ENCODE peak calls at places on chromosomes 11 and 22, in ten cellular contexts. G, M, C, Y, J, B, S, L, N and Q are unnamed samples.

GRCh38 chr11:26753738-26754504 is 32.1 kb upstream of the SLC5A12 start:
- DNase-seq in G (peak; percentile 30), M (peak; percentile 61), C (no peak), Y (no peak), J (no peak), B (no peak), S (no peak), L (peak; percentile 79), N (no peak), Q (peak; percentile 36)

GRCh38 chr11:75301602-75302345 is 49.7 kb downstream of the ARRB1 start:
- DNase-seq in G (no peak), M (no peak), C (no peak), Y (no peak), J (no peak), B (no peak), S (no peak), L (no peak), N (no peak), Q (no peak)

GRCh38 chr11:2507945-2508749 is 63.3 kb downstream of the KCNQ1 start:
- DNase-seq in G (no peak), M (no peak), C (no peak), Y (no peak), J (no peak), B (no peak), S (no peak), L (no peak), N (no peak), Q (no peak)

GRCh38 chr22:38766076-38766777 is 10.4 kb upstream of the SUN2 start:
- DNase-seq in G (no peak), M (peak; percentile 67), C (no peak), Y (no peak), J (no peak), B (no peak), S (no peak), L (peak; percentile 77), N (peak; percentile 16), Q (peak; percentile 77)

GRCh38 chr11:9574806-9575530 is 1.5 kb downstream of the WEE1 start:
- DNase-seq in G (no peak), M (peak; percentile 85), C (no peak), Y (no peak), J (no peak), B (peak; percentile 9), S (no peak), L (peak; percentile 78), N (no peak), Q (peak; percentile 48)

GRCh38 chr11:134512061-134512460 is 100.0 kb upstream of the B3GAT1 start:
- DNase-seq in G (no peak), M (no peak), C (no peak), Y (no peak), J (no peak), B (no peak), S (no peak), L (no peak), N (no peak), Q (no peak)

GRCh38 chr11:121790435-121790834 is 325.6 kb downstream of the BLID start:
- DNase-seq in G (no peak), M (no peak), C (no peak), Y (no peak), J (no peak), B (no peak), S (no peak), L (no peak), N (no peak), Q (no peak)

GRCh38 chr11:13836666-13837065 is 125.9 kb upstream of the SPON1 start:
- DNase-seq in G (no peak), M (no peak), C (no peak), Y (no peak), J (no peak), B (no peak), S (no peak), L (no peak), N (no peak), Q (no peak)

GRCh38 chr11:65225284-65226102 is 36.3 kb upstream of the POLA2 start:
- DNase-seq in G (no peak), M (peak; percentile 62), C (peak; percentile 69), Y (peak; percentile 63), J (peak; percentile 28), B (peak; percentile 38), S (peak; percentile 40), L (peak; percentile 81), N (peak; percentile 25), Q (peak; percentile 54)

GRCh38 chr22:23268877-23269276 is 88.6 kb downstream of the BCR start:
- DNase-seq in G (no peak), M (no peak), C (peak; percentile 71), Y (peak; percentile 46), J (no peak), B (no peak), S (no peak), L (no peak), N (no peak), Q (no peak)

GRCh38 chr11:35623708-35624168 is 5.5 kb downstream of the FJX1 start:
- DNase-seq in G (no peak), M (peak; percentile 58), C (no peak), Y (no peak), J (no peak), B (no peak), S (no peak), L (no peak), N (no peak), Q (no peak)

GRCh38 chr11:69888671-69889076 is 69.5 kb upstream of the FGF3 start:
- DNase-seq in G (no peak), M (peak; percentile 42), C (peak; percentile 79), Y (peak; percentile 39), J (peak; percentile 54), B (peak; percentile 53), S (peak; percentile 73), L (peak; percentile 83), N (peak; percentile 39), Q (peak; percentile 89)

GRCh38 chr11:67492801-67493547 is 10.1 kb downstream of the AIP start:
- DNase-seq in G (no peak), M (no peak), C (peak; percentile 55), Y (no peak), J (no peak), B (no peak), S (no peak), L (no peak), N (no peak), Q (no peak)

GRCh38 chr22:21669026-21669425 is 3.2 kb downstream of the PPIL2 start:
- DNase-seq in G (no peak), M (no peak), C (no peak), Y (no peak), J (no peak), B (no peak), S (no peak), L (no peak), N (no peak), Q (no peak)

GRCh38 chr11:47591764-47592163 is 2.4 kb downstream of the C1QTNF4 start:
- DNase-seq in G (no peak), M (no peak), C (no peak), Y (no peak), J (no peak), B (no peak), S (no peak), L (peak; percentile 14), N (no peak), Q (peak; percentile 39)

GRCh38 chr22:44363214-44363979 is 50.6 kb upstream of the SHISAL1 start:
- DNase-seq in G (peak; percentile 25), M (peak; percentile 98), C (no peak), Y (no peak), J (no peak), B (no peak), S (no peak), L (no peak), N (no peak), Q (no peak)

GRCh38 chr11:81687057-81687456 is 1046.6 kb downstream of the FAM181B start:
- DNase-seq in G (no peak), M (no peak), C (no peak), Y (no peak), J (no peak), B (no peak), S (no peak), L (no peak), N (no peak), Q (no peak)

GRCh38 chr11:134124660-134125451 is 56.0 kb downstream of the JAM3 start:
- DNase-seq in G (no peak), M (no peak), C (no peak), Y (no peak), J (no peak), B (no peak), S (no peak), L (peak; percentile 89), N (no peak), Q (peak; percentile 78)

GRCh38 chr11:1654388-1655167 is 25.0 kb downstream of the KRTAP5-5 start:
- DNase-seq in G (no peak), M (no peak), C (no peak), Y (no peak), J (no peak), B (no peak), S (no peak), L (no peak), N (no peak), Q (no peak)